ENCODE peak calls at places on chromosomes 5 and 9, in six cellular contexts. One of them, this sample, is unnamed.

GRCh38 chr9:122113574-122113973 is 20.5 kb upstream of the TTLL11 start:
- DNase-seq in neuronal stem cell: no peak
- DNase-seq in IMR-90: no peak
- DNase-seq in mesenchymal stem cell: no peak
- DNase-seq in H1: no peak
- DNase-seq in H9: no peak
- DNase-seq in this sample: no peak

GRCh38 chr5:61409568-61409967 is 77.5 kb downstream of the ZSWIM6 start:
- DNase-seq in neuronal stem cell: no peak
- DNase-seq in H1: no peak
- DNase-seq in mesenchymal stem cell: peak; percentile 96
- DNase-seq in IMR-90: peak; percentile 96
- DNase-seq in H9: no peak
- DNase-seq in this sample: peak; percentile 63

GRCh38 chr5:98248949-98249348 is 524.5 kb upstream of the RGMB start:
- DNase-seq in H1: no peak
- DNase-seq in H9: no peak
- DNase-seq in neuronal stem cell: no peak
- DNase-seq in IMR-90: peak; percentile 96
- DNase-seq in mesenchymal stem cell: peak; percentile 79
- DNase-seq in this sample: peak; percentile 75

GRCh38 chr9:110327735-110328134 is 9.9 kb downstream of the TXNDC8 start:
- DNase-seq in H9: no peak
- DNase-seq in H1: no peak
- DNase-seq in mesenchymal stem cell: no peak
- DNase-seq in neuronal stem cell: no peak
- DNase-seq in IMR-90: no peak
- DNase-seq in this sample: no peak

GRCh38 chr9:5292141-5292540 is 12.4 kb downstream of the RLN2 start:
- DNase-seq in neuronal stem cell: no peak
- DNase-seq in mesenchymal stem cell: peak; percentile 81
- DNase-seq in H9: no peak
- DNase-seq in IMR-90: no peak
- DNase-seq in H1: no peak
- DNase-seq in this sample: no peak

GRCh38 chr5:115375922-115376321 is 79.5 kb upstream of the CCDC112 start:
- DNase-seq in H9: no peak
- DNase-seq in IMR-90: peak; percentile 61
- DNase-seq in neuronal stem cell: no peak
- DNase-seq in H1: no peak
- DNase-seq in mesenchymal stem cell: peak; percentile 62
- DNase-seq in this sample: peak; percentile 12

GRCh38 chr5:35488055-35488454 is 129.6 kb upstream of the SPEF2 start:
- DNase-seq in IMR-90: no peak
- DNase-seq in H1: no peak
- DNase-seq in H9: no peak
- DNase-seq in neuronal stem cell: no peak
- DNase-seq in mesenchymal stem cell: peak; percentile 17
- DNase-seq in this sample: no peak

GRCh38 chr5:16048132-16048531 is 131.5 kb downstream of the MARCHF11 start:
- DNase-seq in neuronal stem cell: no peak
- DNase-seq in mesenchymal stem cell: no peak
- DNase-seq in IMR-90: no peak
- DNase-seq in H9: no peak
- DNase-seq in H1: no peak
- DNase-seq in this sample: no peak

GRCh38 chr9:134847752-134848432 is 32.7 kb upstream of the FCN2 start:
- DNase-seq in neuronal stem cell: no peak
- DNase-seq in H1: no peak
- DNase-seq in H9: no peak
- DNase-seq in IMR-90: no peak
- DNase-seq in mesenchymal stem cell: no peak
- DNase-seq in this sample: no peak

GRCh38 chr9:93588641-93589609 is 12.5 kb downstream of the PHF2 start:
- DNase-seq in IMR-90: peak; percentile 47
- DNase-seq in neuronal stem cell: no peak
- DNase-seq in H1: no peak
- DNase-seq in H9: no peak
- DNase-seq in mesenchymal stem cell: peak; percentile 47
- DNase-seq in this sample: no peak

GRCh38 chr9:7079051-7079450 is 321.3 kb downstream of the KDM4C start:
- DNase-seq in mesenchymal stem cell: no peak
- DNase-seq in neuronal stem cell: no peak
- DNase-seq in IMR-90: no peak
- DNase-seq in H9: no peak
- DNase-seq in H1: no peak
- DNase-seq in this sample: no peak

GRCh38 chr9:7081065-7081600 is 323.4 kb downstream of the KDM4C start:
- DNase-seq in H1: no peak
- DNase-seq in neuronal stem cell: no peak
- DNase-seq in mesenchymal stem cell: no peak
- DNase-seq in IMR-90: no peak
- DNase-seq in H9: no peak
- DNase-seq in this sample: no peak

GRCh38 chr9:7085357-7085756 is 327.6 kb downstream of the KDM4C start:
- DNase-seq in H1: no peak
- DNase-seq in IMR-90: no peak
- DNase-seq in H9: no peak
- DNase-seq in neuronal stem cell: no peak
- DNase-seq in mesenchymal stem cell: no peak
- DNase-seq in this sample: no peak

GRCh38 chr9:7086389-7086788 is 328.6 kb downstream of the KDM4C start:
- DNase-seq in H9: no peak
- DNase-seq in mesenchymal stem cell: no peak
- DNase-seq in neuronal stem cell: no peak
- DNase-seq in H1: no peak
- DNase-seq in IMR-90: no peak
- DNase-seq in this sample: no peak

DNA sequence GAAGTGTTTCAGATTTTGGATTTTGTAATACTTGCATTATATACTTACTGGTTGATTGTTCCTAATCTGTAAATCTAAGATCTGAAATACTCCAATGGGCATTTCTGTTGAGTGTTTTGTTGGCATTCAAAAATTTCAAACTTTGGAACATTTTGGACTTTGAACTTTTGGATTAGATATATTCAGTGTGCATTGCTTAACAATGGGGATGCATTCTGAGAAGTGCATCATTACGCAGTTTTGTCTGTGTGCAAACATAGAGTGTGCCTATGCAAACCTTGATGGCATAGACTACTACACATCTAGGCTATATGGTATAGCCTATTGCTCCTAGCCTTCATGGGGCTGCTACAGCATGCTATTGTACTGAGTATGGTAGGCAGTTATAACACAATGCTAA is 325.4 kb downstream of the KDM4C start:
- DNase-seq in neuronal stem cell: no peak
- DNase-seq in H1: no peak
- DNase-seq in H9: no peak
- DNase-seq in mesenchymal stem cell: no peak
- DNase-seq in IMR-90: no peak
- DNase-seq in this sample: no peak
- H3K4me2 ChIP-seq in neuronal stem cell: no peak overlapping the region
- H3K4me2 ChIP-seq in H1: no peak overlapping the region
- H3K4me2 ChIP-seq in H9: no peak overlapping the region
- H3K4me2 ChIP-seq in mesenchymal stem cell: no peak overlapping the region
- H3K4me2 ChIP-seq in IMR-90: no peak overlapping the region
- H3K4me2 ChIP-seq in this sample: no peak overlapping the region

GRCh38 chr9:2286306-2286705 is 271.2 kb downstream of the SMARCA2 start:
- DNase-seq in H1: no peak
- DNase-seq in neuronal stem cell: no peak
- DNase-seq in IMR-90: no peak
- DNase-seq in mesenchymal stem cell: no peak
- DNase-seq in H9: no peak
- DNase-seq in this sample: no peak
- H3K14ac ChIP-seq in H1: peak overlapping the region; percentile 38
- H3K14ac ChIP-seq in neuronal stem cell: no peak overlapping the region
- H3K14ac ChIP-seq in IMR-90: no peak overlapping the region
- H3K14ac ChIP-seq in mesenchymal stem cell: no peak overlapping the region
- H3K14ac ChIP-seq in H9: no peak overlapping the region
- H3K14ac ChIP-seq in this sample: no peak overlapping the region

GRCh38 chr5:164098536-164098935 is 593.1 kb downstream of the MAT2B start:
- DNase-seq in mesenchymal stem cell: peak; percentile 2
- DNase-seq in H1: no peak
- DNase-seq in IMR-90: peak; percentile 15
- DNase-seq in H9: no peak
- DNase-seq in neuronal stem cell: no peak
- DNase-seq in this sample: no peak
- H3K4me2 ChIP-seq in mesenchymal stem cell: no peak overlapping the region
- H3K4me2 ChIP-seq in H1: no peak overlapping the region
- H3K4me2 ChIP-seq in IMR-90: no peak overlapping the region
- H3K4me2 ChIP-seq in H9: no peak overlapping the region
- H3K4me2 ChIP-seq in neuronal stem cell: no peak overlapping the region
- H3K4me2 ChIP-seq in this sample: no peak overlapping the region

DNA sequence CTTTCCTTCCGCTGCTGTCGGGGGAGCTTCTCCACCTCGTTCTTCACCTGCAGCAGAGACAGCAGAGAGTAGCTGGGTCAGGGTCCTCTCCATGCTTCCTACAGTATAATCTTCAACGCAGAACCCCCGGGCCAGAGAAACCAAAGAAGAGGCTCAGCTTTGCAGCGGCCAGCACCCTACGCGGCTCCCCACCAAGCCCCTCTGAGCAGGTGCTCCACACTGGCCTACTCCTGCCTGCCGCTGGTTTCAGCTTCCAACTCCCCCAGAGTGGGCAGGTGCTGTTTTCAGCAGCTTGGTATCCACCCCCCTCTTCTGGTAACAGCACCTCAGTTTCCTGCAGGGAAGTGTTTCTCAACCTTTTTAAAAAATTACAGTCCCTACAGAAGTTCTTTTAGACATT is 58.3 kb upstream of the FBXW11 start:
- DNase-seq in mesenchymal stem cell: no peak
- DNase-seq in IMR-90: no peak
- DNase-seq in H9: peak; percentile 12
- DNase-seq in neuronal stem cell: no peak
- DNase-seq in H1: no peak
- DNase-seq in this sample: no peak
- H3K14ac ChIP-seq in mesenchymal stem cell: no peak overlapping the region
- H3K14ac ChIP-seq in IMR-90: no peak overlapping the region
- H3K14ac ChIP-seq in H9: no peak overlapping the region
- H3K14ac ChIP-seq in neuronal stem cell: no peak overlapping the region
- H3K14ac ChIP-seq in H1: no peak overlapping the region
- H3K14ac ChIP-seq in this sample: no peak overlapping the region